ENCODE peak calls at places on chromosomes 11 and 22, in four cellular contexts. F is HCT116, W is neural crest cell, G is Peyer's patch. C is an unnamed sample.

GRCh38 chr11:3831378-3832239 is 9.2 kb downstream of the RHOG start:
- DNase-seq in G (no peak), W (no peak), F (no peak), C (no peak)

GRCh38 chr22:49093192-49093880 is 734.3 kb downstream of the BRD1 start:
- DNase-seq in G (no peak), F (no peak), W (no peak), C (no peak)

GRCh38 chr11:109247071-109247470 is 174.9 kb upstream of the C11orf87 start:
- DNase-seq in G (no peak), F (no peak), W (no peak), C (peak; percentile 30)

GRCh38 chr22:46824348-46824909 is 62.0 kb downstream of the TBC1D22A start:
- DNase-seq in G (no peak), F (no peak), W (no peak), C (no peak)

GRCh38 chr22:31337178-31337577 is 9.0 kb downstream of the PATZ1 start:
- DNase-seq in G (peak; percentile 72), F (no peak), W (no peak), C (peak; percentile 61)

GRCh38 chr11:115415939-115416338 is 88.3 kb downstream of the CADM1 start:
- DNase-seq in W (no peak), F (no peak), G (no peak), C (no peak)

GRCh38 chr11:120706257-120706656 is 194.7 kb downstream of the GRIK4 start:
- DNase-seq in F (no peak), W (no peak), G (no peak), C (no peak)

GRCh38 chr11:112644410-112645131 is 316.6 kb upstream of the NCAM1 start:
- DNase-seq in G (no peak), F (no peak), W (no peak), C (no peak)

GRCh38 chr11:98701541-98701940 is 319.2 kb upstream of the CNTN5 start:
- DNase-seq in G (no peak), F (no peak), W (no peak), C (no peak)

GRCh38 chr22:36367479-36367878 is 20.3 kb downstream of the MYH9 start:
- DNase-seq in W (no peak), G (no peak), F (no peak), C (no peak)

GRCh38 chr22:50145741-50146439 is 24.6 kb upstream of the PANX2 start:
- DNase-seq in G (no peak), F (no peak), W (no peak), C (no peak)

GRCh38 chr11:93225642-93226041 is 27.9 kb upstream of the SLC36A4 start:
- DNase-seq in W (no peak), F (peak; percentile 13), G (no peak), C (peak; percentile 43)

GRCh38 chr11:132312616-132313210 is 942.3 kb downstream of the NTM start:
- DNase-seq in W (peak; percentile 18), F (no peak), G (no peak), C (peak; percentile 0)
- TF ChIP-seq CTCF in W (peak; percentile 71), F (peak; percentile 34), G (peak; percentile 13), C (no peak)

DNA sequence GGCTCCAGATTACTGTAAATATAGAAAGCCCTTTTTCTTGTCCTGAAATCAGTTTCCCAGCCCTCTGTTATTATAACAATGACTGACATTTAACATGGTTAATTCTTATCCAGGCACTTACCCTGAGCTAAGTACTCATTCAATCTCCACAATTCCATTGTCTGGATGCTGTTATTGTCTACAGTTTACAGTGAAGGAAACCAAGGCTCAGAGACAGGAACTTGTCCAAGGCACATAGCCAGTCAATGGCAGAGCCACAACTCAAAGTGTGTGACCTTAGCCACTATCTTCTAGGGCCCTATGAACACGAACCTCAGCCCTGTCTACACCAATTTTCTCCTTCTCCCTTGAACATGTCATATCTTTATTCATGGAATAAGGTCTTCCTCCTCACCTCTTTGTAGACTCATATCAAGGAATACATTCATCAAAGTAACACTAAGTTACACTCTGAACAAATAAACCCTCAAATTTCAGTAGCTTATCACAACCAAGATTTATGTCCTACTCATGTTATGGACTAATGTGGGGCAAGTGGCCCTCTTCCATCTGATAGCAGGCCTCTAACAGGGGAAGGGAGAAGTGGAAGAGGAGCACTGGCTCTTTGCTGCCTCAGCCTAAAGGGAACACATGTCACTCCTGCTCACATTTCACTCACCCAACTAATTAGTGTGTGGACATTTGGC is 39.3 kb upstream of the APLNR start:
- DNase-seq in F (no peak), G (no peak), W (no peak), C (no peak)
- TF ChIP-seq CTCF in F (no peak), G (no peak), W (no peak), C (no peak)

GRCh38 chr22:25027052-25027525 is 74.6 kb downstream of the KIAA1671 start:
- DNase-seq in G (peak; percentile 61), W (no peak), F (no peak), C (no peak)

GRCh38 chr22:25027959-25028840 is 75.7 kb downstream of the KIAA1671 start:
- DNase-seq in W (peak; percentile 41), G (peak; percentile 66), F (no peak), C (no peak)

GRCh38 chr22:25027552-25027951 is 75.0 kb downstream of the KIAA1671 start:
- DNase-seq in W (no peak), G (peak; percentile 70), F (no peak), C (peak; percentile 40)

GRCh38 chr22:25029181-25029580 is 76.7 kb downstream of the KIAA1671 start:
- DNase-seq in G (no peak), W (no peak), F (no peak), C (no peak)

DNA sequence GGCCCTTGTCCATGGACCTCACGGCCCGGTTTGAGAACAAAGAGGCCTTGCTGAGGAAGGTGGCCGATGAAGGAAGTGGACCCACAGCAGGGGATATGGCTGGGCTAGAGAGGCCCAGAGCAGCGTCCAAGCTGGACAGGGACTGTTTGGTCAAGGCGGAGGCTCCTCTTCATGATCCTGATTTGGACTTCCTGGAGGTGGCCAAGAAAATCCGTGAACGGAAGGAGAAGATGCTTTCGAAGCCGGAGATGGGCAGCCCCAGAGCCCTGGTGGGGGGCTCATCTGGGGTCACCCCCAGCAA is 76.3 kb downstream of the KIAA1671 start:
- DNase-seq in G (no peak), W (no peak), F (no peak), C (no peak)
- TF ChIP-seq CTCF in G (no peak), W (no peak), F (no peak), C (no peak)

DNA sequence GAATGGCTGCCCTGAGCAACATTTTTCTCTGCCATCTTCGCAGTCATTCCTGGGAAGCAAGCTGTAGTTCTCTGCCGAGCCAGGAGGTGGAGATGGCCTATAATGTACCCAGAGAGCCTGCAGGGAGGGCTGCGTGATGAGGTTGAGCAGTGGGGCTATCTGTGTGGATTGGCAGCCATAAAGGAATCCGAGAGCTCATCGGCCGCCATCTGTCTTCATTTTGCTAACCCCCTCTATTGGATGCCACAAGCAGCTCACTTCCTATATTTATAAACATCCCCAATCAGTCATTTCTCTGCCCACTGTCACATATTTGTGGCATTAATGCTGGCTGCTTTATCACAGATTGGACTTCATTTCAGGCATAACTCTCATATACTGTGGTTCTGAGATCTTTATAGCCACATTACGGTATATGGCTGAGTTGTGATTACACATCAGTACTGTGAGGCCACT is 209.5 kb downstream of the NTM start:
- DNase-seq in F (no peak), G (no peak), W (peak; percentile 47), C (no peak)
- TF ChIP-seq CTCF in F (peak; percentile 23), G (no peak), W (peak; percentile 61), C (no peak)

GRCh38 chr11:8812438-8812837 is 98.6 kb upstream of the AKIP1 start:
- DNase-seq in G (no peak), F (no peak), W (no peak), C (peak; percentile 60)
- TF ChIP-seq CTCF in G (no peak), F (no peak), W (no peak), C (no peak)

GRCh38 chr11:8911040-8911823 is at the start of gene AKIP1:
- DNase-seq in G (peak; percentile 95), W (peak; percentile 98), F (peak; percentile 83), C (peak; percentile 94)

GRCh38 chr11:8910662-8911039 is 338 bp upstream of the AKIP1 start:
- DNase-seq in G (no peak), F (no peak), W (no peak), C (no peak)

GRCh38 chr11:8917157-8917820 is 6.3 kb downstream of the AKIP1 start:
- DNase-seq in W (no peak), G (no peak), F (no peak), C (peak; percentile 64)

GRCh38 chr11:8914661-8915018 is 3.7 kb downstream of the AKIP1 start:
- DNase-seq in W (no peak), G (no peak), F (no peak), C (no peak)

GRCh38 chr11:8913961-8914660 is 3.1 kb downstream of the AKIP1 start:
- DNase-seq in F (no peak), G (no peak), W (peak; percentile 12), C (peak; percentile 45)
- TF ChIP-seq CTCF in F (peak; percentile 88), G (peak; percentile 51), W (peak; percentile 66), C (peak; percentile 80)

GRCh38 chr11:119694334-119694733 is 34.7 kb downstream of the NECTIN1 start:
- DNase-seq in G (peak; percentile 76), W (no peak), F (no peak), C (peak; percentile 61)
- TF ChIP-seq CTCF in G (peak; percentile 39), W (no peak), F (peak; percentile 41), C (peak; percentile 10)

DNA sequence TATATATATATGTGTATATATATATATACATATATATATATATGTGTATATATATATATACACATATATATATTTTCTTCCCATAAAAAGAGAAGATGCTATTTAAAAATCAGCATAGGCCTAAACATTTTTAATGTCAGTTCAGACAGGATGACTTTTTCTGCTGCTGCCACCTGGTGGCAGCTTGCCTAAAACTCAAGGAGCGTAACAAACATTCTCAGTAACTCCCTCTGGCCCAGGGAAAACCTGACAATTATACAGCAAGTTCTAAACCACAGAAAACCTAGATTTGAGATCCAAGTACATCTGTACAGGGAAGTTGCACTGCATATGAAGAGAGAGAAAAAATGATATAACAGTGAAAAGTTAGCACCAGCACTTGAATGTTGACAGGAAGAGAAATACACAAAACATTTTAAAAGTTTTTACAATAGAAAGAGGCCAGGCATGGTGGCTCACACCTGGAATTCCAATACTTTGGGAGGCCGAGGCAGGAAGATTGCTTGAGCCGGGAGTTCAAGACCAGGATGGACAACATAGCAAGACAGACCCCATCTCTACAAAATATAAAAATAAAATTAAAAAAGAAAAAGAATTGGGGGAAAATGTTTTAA is 16.6 kb downstream of the OR8A1 start:
- DNase-seq in W (peak; percentile 58), G (peak; percentile 65), F (peak; percentile 44), C (peak; percentile 74)
- TF ChIP-seq CTCF in W (peak; percentile 76), G (peak; percentile 64), F (peak; percentile 66), C (peak; percentile 52)

DNA sequence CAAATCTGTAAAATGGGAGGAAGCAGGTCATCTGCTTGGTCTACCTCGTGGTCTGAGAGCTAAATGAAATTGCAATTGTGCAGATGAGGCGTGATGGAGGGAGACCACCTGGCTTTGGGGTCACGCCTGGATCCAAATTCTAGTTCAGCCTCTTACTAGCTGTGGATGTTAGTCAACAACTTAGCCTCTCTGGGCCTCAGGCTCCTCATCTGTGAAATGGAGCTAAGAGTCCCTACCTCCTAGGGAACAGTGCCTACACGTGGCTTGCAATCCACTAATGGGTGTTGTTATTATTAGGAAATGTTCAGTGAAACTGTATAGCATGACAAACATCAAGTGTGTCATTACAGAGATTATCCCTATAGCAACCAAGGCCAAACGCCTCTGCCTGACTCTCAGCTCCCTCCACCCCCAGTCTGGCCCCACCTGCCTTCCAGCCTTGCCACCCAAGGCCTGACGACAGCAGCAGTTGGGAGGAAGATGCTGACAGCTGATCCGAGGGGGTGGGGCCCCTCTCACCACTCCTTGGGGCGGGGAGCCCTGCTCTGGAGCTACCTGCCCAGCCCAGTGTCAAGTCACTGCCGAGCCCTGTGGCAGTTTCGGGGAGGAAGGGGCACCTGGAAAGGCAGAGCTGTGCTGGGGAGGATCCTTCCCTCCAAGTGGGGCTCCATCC is 1.7 kb upstream of the RHOD start:
- DNase-seq in W (no peak), G (peak; percentile 95), F (peak; percentile 26), C (peak; percentile 88)
- TF ChIP-seq CTCF in W (no peak), G (no peak), F (no peak), C (no peak)